ENCODE peak calls at places on chromosomes 4 and X, in six cellular contexts. T, O, G, R, A and M are unnamed samples. For H3K36me3 and H3K9me3, the result is how much of the 10 kb centered on the place peaks cover.

GRCh38 chr4:24878256-24879016 is 34.4 kb downstream of the CCDC149 start:
- DNase-seq in T (no peak), O (no peak), A (no peak), R (no peak), G (no peak), M (no peak)

GRCh38 chrX:74423289-74423985 is 2.1 kb downstream of the SLC16A2 start:
- DNase-seq in A (no peak), T (no peak), O (no peak), G (no peak), R (no peak), M (no peak)

GRCh38 chr4:15506464-15506863 is 36.8 kb downstream of the CC2D2A start:
- DNase-seq in T (no peak), O (peak), A (no peak), G (no peak), R (no peak), M (no peak)

GRCh38 chr4:26992657-26993361 is 132.2 kb downstream of the STIM2 start:
- DNase-seq in T (no peak), R (peak), A (no peak), O (peak), G (no peak), M (no peak)

GRCh38 chrX:44898411-44899221 is 25.6 kb downstream of the KDM6A start:
- DNase-seq in G (no peak), R (no peak), T (no peak), O (peak), A (no peak), M (no peak)

GRCh38 chr4:153274967-153275366 is 69.5 kb upstream of the MND1 start:
- DNase-seq in R (no peak), G (no peak), T (no peak), O (no peak), A (no peak), M (no peak)

GRCh38 chr4:15720846-15721245 is 18.0 kb downstream of the BST1 start:
- DNase-seq in R (no peak), O (no peak), G (no peak), T (no peak), A (no peak), M (no peak)

GRCh38 chrX:40100537-40101429 is 3.0 kb upstream of the BCOR start:
- DNase-seq in G (no peak), R (no peak), T (no peak), O (no peak), A (no peak), M (no peak)

GRCh38 chrX:154738013-154738738 is 12.7 kb downstream of the GAB3 start:
- DNase-seq in O (peak), T (no peak), R (peak), G (no peak), A (no peak), M (no peak)

GRCh38 chr4:153084939-153085630 is 119.2 kb upstream of the TRIM2 start:
- DNase-seq in A (peak), T (peak), G (peak), O (peak), R (peak), M (peak)

GRCh38 chr4:26525751-26526150 is 35.5 kb upstream of the CCKAR start:
- DNase-seq in T (no peak), O (peak), A (no peak), R (no peak), G (no peak), M (no peak)

GRCh38 chrX:135697614-135698013 is 15.8 kb upstream of the CT45A1 start:
- DNase-seq in G (no peak), R (no peak), T (no peak), A (no peak), O (no peak), M (no peak)

GRCh38 chr4:126051709-126052424 is 737.1 kb downstream of the FAT4 start:
- DNase-seq in G (no peak), A (no peak), O (peak), R (no peak), T (no peak), M (no peak)

GRCh38 chrX:23844502-23845138 is 61.6 kb downstream of the SAT1 start:
- DNase-seq in R (peak), T (no peak), A (no peak), G (no peak), O (peak), M (no peak)

GRCh38 chr4:148004228-148004813 is 272.4 kb downstream of the ARHGAP10 start:
- DNase-seq in A (no peak), O (no peak), G (no peak), T (no peak), R (no peak), M (no peak)

GRCh38 chrX:106932960-106933537 is 12.8 kb downstream of the CLDN2 start:
- DNase-seq in O (peak), A (no peak), R (no peak), G (no peak), T (no peak), M (no peak)

GRCh38 chr4:154368060-154368459 is 123.5 kb downstream of the DCHS2 start:
- DNase-seq in O (no peak), T (no peak), A (no peak), R (no peak), G (no peak), M (no peak)

GRCh38 chr4:52911684-52912294 is 49.7 kb downstream of the RASL11B start:
- DNase-seq in R (peak), A (peak), G (peak), O (peak), T (peak), M (peak)

GRCh38 chr4:53908661-53909078 is 155.7 kb downstream of the CHIC2 start:
- DNase-seq in R (peak), G (no peak), O (peak), T (no peak), A (no peak), M (no peak)

GRCh38 chrX:31233941-31234496 is 162.2 kb upstream of the FTHL17 start:
- DNase-seq in A (no peak), T (no peak), O (no peak), G (no peak), R (no peak), M (no peak)

GRCh38 chrX:129786210-129786651 is 6.5 kb downstream of the SASH3 start:
- DNase-seq in R (no peak), A (no peak), G (no peak), T (peak), O (no peak), M (no peak)

GRCh38 chrX:136728393-136728792 is 52.3 kb downstream of the ARHGEF6 start:
- DNase-seq in T (no peak), O (no peak), R (no peak), G (no peak), A (no peak), M (no peak)

GRCh38 chr4:167021545-167022155 is 212.6 kb downstream of the SPOCK3 start:
- DNase-seq in G (peak), T (peak), O (peak), R (peak), A (no peak), M (peak)

GRCh38 chr4:22607382-22607781 is 85.4 kb upstream of the GBA3 start:
- DNase-seq in G (no peak), O (peak), A (no peak), T (no peak), R (no peak), M (no peak)

DNA sequence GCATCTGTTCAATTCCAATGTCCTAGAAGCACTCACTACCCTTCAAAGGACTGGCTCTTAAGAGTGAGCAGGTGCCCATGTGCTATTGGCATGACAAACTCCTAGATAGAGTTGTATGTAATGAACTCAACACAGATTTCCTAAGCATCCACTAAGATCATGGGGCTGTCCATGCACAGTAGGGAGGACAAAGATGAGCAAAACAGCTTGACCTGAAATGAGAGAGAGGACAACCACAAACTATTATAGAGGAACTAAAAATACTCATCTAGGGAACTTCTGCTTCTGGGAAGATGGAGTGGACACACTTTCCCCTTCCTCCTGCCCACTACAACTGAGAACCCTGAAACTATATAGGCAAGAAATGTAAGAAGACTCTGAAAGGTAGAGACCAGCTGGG is 20.7 kb upstream of the TMEM128 start:
- DNase-seq in R (no peak), A (no peak), G (no peak), T (no peak), O (no peak), M (no peak)
- H3K36me3 ChIP-seq in R (half or more), A (under half), G (half or more), T (under half), O (under half), M (under half)

DNA sequence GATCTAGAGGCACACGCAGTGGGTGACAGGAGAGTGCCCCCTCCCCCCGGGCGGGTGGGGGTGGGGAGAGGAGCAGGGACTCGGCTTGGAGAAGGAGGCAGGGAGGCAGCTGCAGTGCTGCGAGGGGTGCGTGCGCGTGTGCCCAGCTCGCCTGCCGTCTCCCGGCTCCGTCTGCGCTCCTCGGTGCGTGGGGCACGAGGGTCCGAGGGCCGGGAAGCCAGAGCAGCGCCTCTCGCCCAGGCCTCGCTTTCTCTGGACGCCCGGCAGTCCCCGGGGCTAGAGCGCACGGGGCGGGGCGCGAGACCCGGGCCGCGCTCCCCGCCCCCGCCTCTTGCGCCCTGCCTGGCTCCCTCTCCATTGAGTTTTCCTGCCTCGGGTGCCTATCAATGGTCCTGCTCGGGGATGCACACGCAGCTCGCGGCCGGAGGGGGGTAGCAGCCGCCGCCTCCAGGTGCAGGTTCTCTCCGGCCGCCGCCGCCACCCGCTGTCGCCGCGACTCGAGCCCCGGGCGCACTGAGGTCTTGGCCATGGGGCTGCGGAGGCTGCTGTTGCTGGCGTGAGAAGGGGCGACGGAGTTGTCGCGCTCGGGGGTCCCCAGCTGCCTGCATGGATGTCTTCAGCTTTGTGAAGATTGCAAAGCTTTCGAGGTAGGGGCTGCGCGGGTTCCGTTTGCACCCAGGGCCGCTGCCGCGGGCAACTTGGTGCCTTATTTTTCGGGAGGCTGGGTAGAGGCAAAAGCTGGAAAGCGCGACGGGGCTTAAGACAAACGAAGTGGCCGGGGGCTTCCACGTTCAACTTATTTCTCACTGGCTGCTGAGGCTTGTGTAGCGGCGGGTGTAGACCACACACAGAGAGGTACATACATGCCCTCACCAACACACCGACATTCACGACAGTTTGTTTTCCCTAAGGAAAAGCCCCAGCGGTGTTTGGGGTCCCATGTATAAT is at the start of gene FRMPD4:
- DNase-seq in A (no peak), T (peak), G (no peak), R (no peak), O (peak), M (no peak)
- H3K4me3 ChIP-seq in A (no peak), T (no peak), G (peak), R (no peak), O (peak), M (no peak)

DNA sequence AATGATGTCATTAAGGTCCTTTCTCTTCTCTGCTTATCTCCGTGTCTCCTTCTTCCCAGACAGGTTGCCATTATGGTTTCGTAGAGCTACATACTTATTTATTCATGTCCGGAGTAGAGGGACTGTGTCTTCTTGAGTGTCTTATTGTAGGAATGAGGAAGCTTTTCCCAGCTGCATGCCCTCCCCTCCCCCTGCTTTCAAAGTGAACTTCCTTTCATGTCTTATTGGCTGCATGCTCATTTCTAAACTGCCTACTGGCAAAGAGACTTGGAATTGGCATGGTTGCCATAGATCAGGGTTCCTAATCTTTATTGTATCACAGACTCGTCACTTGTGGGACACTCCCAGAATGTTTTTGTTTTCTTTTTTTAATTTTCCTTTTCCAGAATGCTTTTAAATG is 15.4 kb downstream of the VAMP7 start:
- DNase-seq in G (no peak), O (no peak), R (no peak), A (no peak), T (no peak), M (no peak)
- H3K9me3 ChIP-seq in G (under half), O (under half), R (under half), A (under half), T (under half), M (under half)

GRCh38 chr4:86730310-86730709 is 118.9 kb downstream of the SLC10A6 start:
- DNase-seq in G (no peak), A (no peak), O (no peak), R (no peak), T (no peak), M (no peak)
- H3K36me3 ChIP-seq in G (under half), A (under half), O (under half), R (under half), T (under half), M (under half)

GRCh38 chr4:80199004-80199579 is 1.8 kb downstream of the PRDM8 start:
- DNase-seq in O (no peak), A (no peak), T (no peak), G (no peak), R (no peak), M (no peak)
- H3K4me3 ChIP-seq in O (peak), A (no peak), T (no peak), G (no peak), R (no peak), M (no peak)